ENCODE peak calls at places on chromosome 1, in ten cellular contexts. One of them, this sample, is unnamed.

GRCh38 chr1:26404641-26405040 is 6.0 kb upstream of the LIN28A start:
- DNase-seq in DND-41: no peak
- DNase-seq in GM12865: no peak
- DNase-seq in suprapubic skin: no peak
- DNase-seq in sigmoid colon: no peak
- DNase-seq in cardiac fibroblast: peak; percentile 59
- DNase-seq in PC-9: peak; percentile 75
- DNase-seq in lower lobe of right lung: no peak
- DNase-seq in A549: no peak
- DNase-seq in RWPE1: no peak
- DNase-seq in this sample: no peak

GRCh38 chr1:159009704-159010361 is at the start of gene IFI16:
- DNase-seq in A549: peak; percentile 10
- DNase-seq in suprapubic skin: peak; percentile 77
- DNase-seq in GM12865: peak; percentile 91
- DNase-seq in PC-9: no peak
- DNase-seq in cardiac fibroblast: peak; percentile 98
- DNase-seq in DND-41: peak; percentile 81
- DNase-seq in sigmoid colon: peak; percentile 69
- DNase-seq in lower lobe of right lung: no peak
- DNase-seq in RWPE1: peak; percentile 88
- DNase-seq in this sample: peak; percentile 59

GRCh38 chr1:204706838-204707509 is 21.4 kb upstream of the LRRN2 start:
- DNase-seq in RWPE1: no peak
- DNase-seq in suprapubic skin: no peak
- DNase-seq in A549: no peak
- DNase-seq in sigmoid colon: no peak
- DNase-seq in GM12865: no peak
- DNase-seq in DND-41: no peak
- DNase-seq in lower lobe of right lung: no peak
- DNase-seq in PC-9: no peak
- DNase-seq in cardiac fibroblast: no peak
- DNase-seq in this sample: no peak

GRCh38 chr1:145846191-145846590 is 761 bp downstream of the NUDT17 start:
- DNase-seq in lower lobe of right lung: no peak
- DNase-seq in GM12865: peak; percentile 52
- DNase-seq in DND-41: peak; percentile 54
- DNase-seq in A549: peak; percentile 77
- DNase-seq in sigmoid colon: no peak
- DNase-seq in RWPE1: peak; percentile 36
- DNase-seq in suprapubic skin: no peak
- DNase-seq in PC-9: no peak
- DNase-seq in cardiac fibroblast: peak; percentile 54
- DNase-seq in this sample: no peak

GRCh38 chr1:10814312-10814711 is 17.9 kb upstream of the CASZ1 start:
- DNase-seq in sigmoid colon: no peak
- DNase-seq in lower lobe of right lung: no peak
- DNase-seq in GM12865: no peak
- DNase-seq in PC-9: no peak
- DNase-seq in A549: no peak
- DNase-seq in suprapubic skin: no peak
- DNase-seq in cardiac fibroblast: no peak
- DNase-seq in DND-41: no peak
- DNase-seq in RWPE1: no peak
- DNase-seq in this sample: no peak

GRCh38 chr1:201925301-201925567 is 21.1 kb downstream of the LMOD1 start:
- DNase-seq in sigmoid colon: no peak
- DNase-seq in lower lobe of right lung: no peak
- DNase-seq in suprapubic skin: no peak
- DNase-seq in DND-41: no peak
- DNase-seq in cardiac fibroblast: no peak
- DNase-seq in PC-9: no peak
- DNase-seq in A549: no peak
- DNase-seq in GM12865: no peak
- DNase-seq in RWPE1: no peak
- DNase-seq in this sample: no peak

GRCh38 chr1:183081402-183082110 is 58.3 kb downstream of the LAMC1 start:
- DNase-seq in GM12865: no peak
- DNase-seq in RWPE1: no peak
- DNase-seq in A549: no peak
- DNase-seq in suprapubic skin: no peak
- DNase-seq in DND-41: no peak
- DNase-seq in sigmoid colon: no peak
- DNase-seq in lower lobe of right lung: no peak
- DNase-seq in cardiac fibroblast: no peak
- DNase-seq in PC-9: no peak
- DNase-seq in this sample: no peak

GRCh38 chr1:160638540-160638857 is 8.3 kb downstream of the SLAMF1 start:
- DNase-seq in PC-9: no peak
- DNase-seq in suprapubic skin: no peak
- DNase-seq in cardiac fibroblast: no peak
- DNase-seq in RWPE1: no peak
- DNase-seq in sigmoid colon: no peak
- DNase-seq in DND-41: no peak
- DNase-seq in GM12865: no peak
- DNase-seq in lower lobe of right lung: no peak
- DNase-seq in A549: no peak
- DNase-seq in this sample: no peak

GRCh38 chr1:154865442-154866256 is 4.4 kb downstream of the KCNN3 start:
- DNase-seq in A549: no peak
- DNase-seq in suprapubic skin: no peak
- DNase-seq in PC-9: peak; percentile 20
- DNase-seq in RWPE1: no peak
- DNase-seq in DND-41: no peak
- DNase-seq in cardiac fibroblast: no peak
- DNase-seq in lower lobe of right lung: no peak
- DNase-seq in GM12865: no peak
- DNase-seq in sigmoid colon: no peak
- DNase-seq in this sample: no peak

GRCh38 chr1:3883194-3883920 is 16.7 kb downstream of the C1orf174 start:
- DNase-seq in GM12865: no peak
- DNase-seq in PC-9: no peak
- DNase-seq in lower lobe of right lung: peak; percentile 16
- DNase-seq in DND-41: no peak
- DNase-seq in sigmoid colon: no peak
- DNase-seq in cardiac fibroblast: no peak
- DNase-seq in RWPE1: no peak
- DNase-seq in suprapubic skin: no peak
- DNase-seq in A549: no peak
- DNase-seq in this sample: no peak

GRCh38 chr1:8352471-8352845 is 34.5 kb downstream of the SLC45A1 start:
- DNase-seq in A549: no peak
- DNase-seq in RWPE1: no peak
- DNase-seq in PC-9: no peak
- DNase-seq in suprapubic skin: no peak
- DNase-seq in DND-41: no peak
- DNase-seq in GM12865: no peak
- DNase-seq in lower lobe of right lung: no peak
- DNase-seq in cardiac fibroblast: no peak
- DNase-seq in sigmoid colon: no peak
- DNase-seq in this sample: no peak

GRCh38 chr1:231841616-231842344 is 215.2 kb downstream of the DISC1 start:
- DNase-seq in suprapubic skin: no peak
- DNase-seq in A549: peak; percentile 19
- DNase-seq in lower lobe of right lung: no peak
- DNase-seq in RWPE1: no peak
- DNase-seq in GM12865: no peak
- DNase-seq in PC-9: no peak
- DNase-seq in cardiac fibroblast: peak; percentile 65
- DNase-seq in sigmoid colon: no peak
- DNase-seq in DND-41: no peak
- DNase-seq in this sample: peak; percentile 87

DNA sequence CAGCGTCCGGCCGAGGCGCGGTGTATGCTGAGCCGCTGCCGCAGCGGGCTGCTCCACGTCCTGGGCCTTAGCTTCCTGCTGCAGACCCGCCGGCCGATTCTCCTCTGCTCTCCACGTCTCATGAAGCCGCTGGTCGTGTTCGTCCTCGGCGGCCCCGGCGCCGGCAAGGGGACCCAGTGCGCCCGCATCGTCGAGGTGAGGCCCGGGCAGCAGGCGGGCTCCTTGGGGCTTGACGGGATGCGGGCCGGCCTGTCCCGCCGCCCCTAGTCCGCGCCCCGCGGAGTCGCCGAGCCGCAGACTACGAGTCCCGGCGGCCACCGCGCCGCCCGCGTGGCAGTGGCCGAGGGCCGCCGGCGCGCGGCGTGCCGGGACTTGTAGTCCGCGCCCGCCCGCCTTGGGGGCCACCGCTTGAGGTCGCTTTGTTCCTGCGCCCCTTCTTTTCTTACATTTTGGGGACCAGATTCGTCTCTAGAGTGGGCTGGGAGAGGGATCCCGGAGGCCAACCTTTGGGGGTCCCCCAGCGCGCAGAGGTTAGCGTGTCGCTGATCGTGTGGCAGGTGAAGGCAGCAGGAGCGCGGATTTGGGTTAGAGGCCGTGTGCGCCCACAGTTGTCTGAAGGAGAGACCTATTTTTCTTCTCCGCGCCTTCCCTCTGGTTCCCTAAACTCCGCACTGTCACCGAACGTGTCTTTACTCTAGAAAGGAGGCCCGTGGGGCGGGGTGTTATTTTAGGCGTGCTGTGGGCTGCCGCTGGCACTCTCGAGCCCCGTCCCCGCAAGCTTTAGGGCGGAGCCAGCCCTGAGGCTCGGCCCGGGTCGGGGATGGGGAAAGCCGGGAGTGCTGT is 553 bp downstream of the CMPK1 start:
- DNase-seq in DND-41: peak; percentile 75
- DNase-seq in suprapubic skin: peak; percentile 88
- DNase-seq in lower lobe of right lung: peak; percentile 89
- DNase-seq in PC-9: peak; percentile 62
- DNase-seq in sigmoid colon: peak; percentile 88
- DNase-seq in RWPE1: peak; percentile 83
- DNase-seq in A549: peak; percentile 87
- DNase-seq in cardiac fibroblast: peak; percentile 79
- DNase-seq in GM12865: peak; percentile 89
- DNase-seq in this sample: no peak
- TF ChIP-seq CTCF in DND-41: peak; percentile 45
- TF ChIP-seq CTCF in suprapubic skin: peak; percentile 15
- TF ChIP-seq CTCF in lower lobe of right lung: no peak
- TF ChIP-seq CTCF in PC-9: no peak
- TF ChIP-seq CTCF in sigmoid colon: no peak
- TF ChIP-seq CTCF in RWPE1: peak; percentile 1
- TF ChIP-seq CTCF in A549: peak; percentile 35
- TF ChIP-seq CTCF in cardiac fibroblast: no peak
- TF ChIP-seq CTCF in GM12865: peak; percentile 12
- TF ChIP-seq CTCF in this sample: peak; percentile 27

GRCh38 chr1:29825941-29826415 is 589.7 kb downstream of the PTPRU start:
- DNase-seq in cardiac fibroblast: no peak
- DNase-seq in DND-41: no peak
- DNase-seq in GM12865: no peak
- DNase-seq in lower lobe of right lung: no peak
- DNase-seq in sigmoid colon: no peak
- DNase-seq in RWPE1: no peak
- DNase-seq in suprapubic skin: no peak
- DNase-seq in A549: no peak
- DNase-seq in PC-9: no peak
- DNase-seq in this sample: no peak
- TF ChIP-seq CTCF in cardiac fibroblast: no peak
- TF ChIP-seq CTCF in DND-41: no peak
- TF ChIP-seq CTCF in GM12865: no peak
- TF ChIP-seq CTCF in lower lobe of right lung: no peak
- TF ChIP-seq CTCF in sigmoid colon: no peak
- TF ChIP-seq CTCF in RWPE1: no peak
- TF ChIP-seq CTCF in suprapubic skin: no peak
- TF ChIP-seq CTCF in A549: no peak
- TF ChIP-seq CTCF in PC-9: no peak
- TF ChIP-seq CTCF in this sample: no peak

GRCh38 chr1:197915797-197916686 is 1.1 kb upstream of the LHX9 start:
- DNase-seq in sigmoid colon: no peak
- DNase-seq in cardiac fibroblast: peak; percentile 62
- DNase-seq in RWPE1: peak; percentile 88
- DNase-seq in PC-9: peak; percentile 64
- DNase-seq in A549: peak; percentile 85
- DNase-seq in GM12865: no peak
- DNase-seq in lower lobe of right lung: peak; percentile 58
- DNase-seq in suprapubic skin: no peak
- DNase-seq in DND-41: no peak
- DNase-seq in this sample: no peak
- TF ChIP-seq CTCF in sigmoid colon: no peak
- TF ChIP-seq CTCF in cardiac fibroblast: peak; percentile 76
- TF ChIP-seq CTCF in RWPE1: peak; percentile 85
- TF ChIP-seq CTCF in PC-9: peak; percentile 76
- TF ChIP-seq CTCF in A549: peak; percentile 58
- TF ChIP-seq CTCF in GM12865: peak; percentile 22
- TF ChIP-seq CTCF in lower lobe of right lung: peak; percentile 22
- TF ChIP-seq CTCF in suprapubic skin: peak; percentile 18
- TF ChIP-seq CTCF in DND-41: no peak
- TF ChIP-seq CTCF in this sample: peak; percentile 64

GRCh38 chr1:206079130-206079529 is 26.2 kb downstream of the RHEX start:
- DNase-seq in DND-41: no peak
- DNase-seq in lower lobe of right lung: no peak
- DNase-seq in RWPE1: no peak
- DNase-seq in A549: no peak
- DNase-seq in suprapubic skin: no peak
- DNase-seq in cardiac fibroblast: no peak
- DNase-seq in sigmoid colon: no peak
- DNase-seq in PC-9: no peak
- DNase-seq in GM12865: no peak
- DNase-seq in this sample: no peak

GRCh38 chr1:206080421-206080820 is 27.4 kb downstream of the RHEX start:
- DNase-seq in suprapubic skin: no peak
- DNase-seq in lower lobe of right lung: no peak
- DNase-seq in GM12865: no peak
- DNase-seq in A549: no peak
- DNase-seq in sigmoid colon: no peak
- DNase-seq in RWPE1: no peak
- DNase-seq in DND-41: peak; percentile 37
- DNase-seq in cardiac fibroblast: no peak
- DNase-seq in PC-9: no peak
- DNase-seq in this sample: no peak

GRCh38 chr1:206075786-206076725 is 23.1 kb downstream of the RHEX start:
- DNase-seq in cardiac fibroblast: peak; percentile 26
- DNase-seq in GM12865: peak; percentile 24
- DNase-seq in PC-9: no peak
- DNase-seq in A549: no peak
- DNase-seq in sigmoid colon: no peak
- DNase-seq in DND-41: no peak
- DNase-seq in RWPE1: peak; percentile 79
- DNase-seq in suprapubic skin: no peak
- DNase-seq in lower lobe of right lung: no peak
- DNase-seq in this sample: no peak

GRCh38 chr1:206070627-206071304 is 17.8 kb downstream of the RHEX start:
- DNase-seq in A549: no peak
- DNase-seq in GM12865: no peak
- DNase-seq in DND-41: no peak
- DNase-seq in PC-9: no peak
- DNase-seq in suprapubic skin: no peak
- DNase-seq in RWPE1: no peak
- DNase-seq in sigmoid colon: no peak
- DNase-seq in cardiac fibroblast: no peak
- DNase-seq in lower lobe of right lung: no peak
- DNase-seq in this sample: no peak

DNA sequence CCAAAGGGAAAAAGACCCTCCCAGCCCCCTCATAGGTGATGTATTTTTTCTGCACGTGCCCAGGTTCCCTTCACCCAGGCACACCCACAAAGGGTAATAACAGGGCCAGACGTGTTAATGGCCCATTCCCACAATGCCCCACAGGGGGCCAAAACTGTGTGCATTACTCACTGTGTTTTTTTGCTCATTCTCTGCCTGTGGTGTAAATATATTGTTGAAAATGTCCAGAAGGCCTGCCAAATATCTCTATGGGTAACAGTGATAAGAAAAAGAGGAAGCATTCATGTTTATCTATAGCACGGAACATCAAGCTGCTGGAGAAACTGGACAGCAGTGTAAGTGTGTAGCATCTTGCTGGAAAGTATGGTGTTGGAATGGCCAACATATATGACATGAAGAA is 21.9 kb downstream of the RHEX start:
- DNase-seq in RWPE1: no peak
- DNase-seq in A549: no peak
- DNase-seq in PC-9: no peak
- DNase-seq in lower lobe of right lung: no peak
- DNase-seq in DND-41: no peak
- DNase-seq in cardiac fibroblast: no peak
- DNase-seq in suprapubic skin: no peak
- DNase-seq in sigmoid colon: no peak
- DNase-seq in GM12865: peak; percentile 37
- DNase-seq in this sample: no peak
- TF ChIP-seq CTCF in RWPE1: no peak
- TF ChIP-seq CTCF in A549: no peak
- TF ChIP-seq CTCF in PC-9: no peak
- TF ChIP-seq CTCF in lower lobe of right lung: no peak
- TF ChIP-seq CTCF in DND-41: no peak
- TF ChIP-seq CTCF in cardiac fibroblast: no peak
- TF ChIP-seq CTCF in suprapubic skin: no peak
- TF ChIP-seq CTCF in sigmoid colon: no peak
- TF ChIP-seq CTCF in GM12865: no peak
- TF ChIP-seq CTCF in this sample: peak; percentile 38